ENCODE peak calls at places on chromosomes 4 and X, in seven cellular contexts. One of them, this sample, is unnamed.

GRCh38 chr4:181821039-181822004 is 421.9 kb upstream of the TENM3 start:
- DNase-seq in mammary epithelial cell: peak; percentile 68
- DNase-seq in cerebellar cortex: no peak
- DNase-seq in germinal center: no peak
- DNase-seq in CD8-positive, alpha-beta memory T cell: no peak
- DNase-seq in activated T-cell treated with anti-CD3 and anti-CD28 coated beads, Interleukin-2, amount 50 U/mL, for 1 hour: no peak
- DNase-seq in HEK293T: no peak
- DNase-seq in this sample: no peak

GRCh38 chrX:134026732-134027311 is 41.4 kb upstream of the GPC3 start:
- DNase-seq in mammary epithelial cell: peak; percentile 50
- DNase-seq in cerebellar cortex: peak; percentile 74
- DNase-seq in germinal center: peak; percentile 2
- DNase-seq in CD8-positive, alpha-beta memory T cell: no peak
- DNase-seq in activated T-cell treated with anti-CD3 and anti-CD28 coated beads, Interleukin-2, amount 50 U/mL, for 1 hour: no peak
- DNase-seq in HEK293T: peak; percentile 73
- DNase-seq in this sample: no peak

GRCh38 chrX:28639502-28639901 is 52.3 kb downstream of the IL1RAPL1 start:
- DNase-seq in mammary epithelial cell: peak; percentile 14
- DNase-seq in cerebellar cortex: no peak
- DNase-seq in germinal center: no peak
- DNase-seq in CD8-positive, alpha-beta memory T cell: no peak
- DNase-seq in activated T-cell treated with anti-CD3 and anti-CD28 coated beads, Interleukin-2, amount 50 U/mL, for 1 hour: no peak
- DNase-seq in HEK293T: no peak
- DNase-seq in this sample: no peak

GRCh38 chrX:137052641-137053235 is 18.9 kb upstream of the GPR101 start:
- DNase-seq in mammary epithelial cell: no peak
- DNase-seq in cerebellar cortex: peak; percentile 31
- DNase-seq in germinal center: peak; percentile 9
- DNase-seq in CD8-positive, alpha-beta memory T cell: peak; percentile 44
- DNase-seq in activated T-cell treated with anti-CD3 and anti-CD28 coated beads, Interleukin-2, amount 50 U/mL, for 1 hour: no peak
- DNase-seq in HEK293T: no peak
- DNase-seq in this sample: peak; percentile 4

GRCh38 chrX:141879616-141880015 is 24.1 kb upstream of the MAGEC1 start:
- DNase-seq in mammary epithelial cell: no peak
- DNase-seq in cerebellar cortex: no peak
- DNase-seq in germinal center: no peak
- DNase-seq in CD8-positive, alpha-beta memory T cell: no peak
- DNase-seq in activated T-cell treated with anti-CD3 and anti-CD28 coated beads, Interleukin-2, amount 50 U/mL, for 1 hour: no peak
- DNase-seq in HEK293T: peak; percentile 11
- DNase-seq in this sample: no peak

GRCh38 chrX:3244955-3245354 is 101.5 kb downstream of the MXRA5 start:
- DNase-seq in mammary epithelial cell: peak; percentile 9
- DNase-seq in cerebellar cortex: no peak
- DNase-seq in germinal center: no peak
- DNase-seq in CD8-positive, alpha-beta memory T cell: no peak
- DNase-seq in activated T-cell treated with anti-CD3 and anti-CD28 coated beads, Interleukin-2, amount 50 U/mL, for 1 hour: no peak
- DNase-seq in HEK293T: no peak
- DNase-seq in this sample: no peak

GRCh38 chr4:37946503-37947179 is 13.6 kb upstream of the PTTG2 start:
- DNase-seq in mammary epithelial cell: no peak
- DNase-seq in cerebellar cortex: no peak
- DNase-seq in germinal center: no peak
- DNase-seq in CD8-positive, alpha-beta memory T cell: no peak
- DNase-seq in activated T-cell treated with anti-CD3 and anti-CD28 coated beads, Interleukin-2, amount 50 U/mL, for 1 hour: no peak
- DNase-seq in HEK293T: no peak
- DNase-seq in this sample: no peak

GRCh38 chr4:56448301-56448700 is 12.2 kb downstream of the PAICS start:
- DNase-seq in mammary epithelial cell: no peak
- DNase-seq in cerebellar cortex: no peak
- DNase-seq in germinal center: no peak
- DNase-seq in CD8-positive, alpha-beta memory T cell: no peak
- DNase-seq in activated T-cell treated with anti-CD3 and anti-CD28 coated beads, Interleukin-2, amount 50 U/mL, for 1 hour: no peak
- DNase-seq in HEK293T: no peak
- DNase-seq in this sample: no peak

GRCh38 chr4:175999944-176000343 is 65.7 kb upstream of the WDR17 start:
- DNase-seq in mammary epithelial cell: no peak
- DNase-seq in cerebellar cortex: no peak
- DNase-seq in germinal center: no peak
- DNase-seq in CD8-positive, alpha-beta memory T cell: no peak
- DNase-seq in activated T-cell treated with anti-CD3 and anti-CD28 coated beads, Interleukin-2, amount 50 U/mL, for 1 hour: no peak
- DNase-seq in HEK293T: no peak
- DNase-seq in this sample: no peak

GRCh38 chrX:110108381-110108796 is 105.5 kb downstream of the TMEM164 start:
- DNase-seq in mammary epithelial cell: no peak
- DNase-seq in cerebellar cortex: no peak
- DNase-seq in germinal center: no peak
- DNase-seq in CD8-positive, alpha-beta memory T cell: no peak
- DNase-seq in activated T-cell treated with anti-CD3 and anti-CD28 coated beads, Interleukin-2, amount 50 U/mL, for 1 hour: no peak
- DNase-seq in HEK293T: no peak
- DNase-seq in this sample: no peak

GRCh38 chr4:127623755-127624087 is 9.0 kb upstream of the INTU start:
- DNase-seq in mammary epithelial cell: peak; percentile 45
- DNase-seq in cerebellar cortex: peak; percentile 7
- DNase-seq in germinal center: no peak
- DNase-seq in CD8-positive, alpha-beta memory T cell: no peak
- DNase-seq in activated T-cell treated with anti-CD3 and anti-CD28 coated beads, Interleukin-2, amount 50 U/mL, for 1 hour: no peak
- DNase-seq in HEK293T: no peak
- DNase-seq in this sample: no peak

GRCh38 chr4:121799208-121799823 is 1.8 kb upstream of the EXOSC9 start:
- DNase-seq in mammary epithelial cell: no peak
- DNase-seq in cerebellar cortex: no peak
- DNase-seq in germinal center: no peak
- DNase-seq in CD8-positive, alpha-beta memory T cell: no peak
- DNase-seq in activated T-cell treated with anti-CD3 and anti-CD28 coated beads, Interleukin-2, amount 50 U/mL, for 1 hour: no peak
- DNase-seq in HEK293T: no peak
- DNase-seq in this sample: no peak

GRCh38 chr4:48162162-48162561 is 28.1 kb upstream of the TXK start:
- DNase-seq in mammary epithelial cell: peak; percentile 14
- DNase-seq in cerebellar cortex: no peak
- DNase-seq in germinal center: no peak
- DNase-seq in CD8-positive, alpha-beta memory T cell: no peak
- DNase-seq in activated T-cell treated with anti-CD3 and anti-CD28 coated beads, Interleukin-2, amount 50 U/mL, for 1 hour: no peak
- DNase-seq in HEK293T: no peak
- DNase-seq in this sample: no peak

GRCh38 chr4:97394653-97395052 is 748.6 kb downstream of the STPG2 start:
- DNase-seq in mammary epithelial cell: peak; percentile 55
- DNase-seq in cerebellar cortex: no peak
- DNase-seq in germinal center: no peak
- DNase-seq in CD8-positive, alpha-beta memory T cell: no peak
- DNase-seq in activated T-cell treated with anti-CD3 and anti-CD28 coated beads, Interleukin-2, amount 50 U/mL, for 1 hour: no peak
- DNase-seq in HEK293T: no peak
- DNase-seq in this sample: no peak

GRCh38 chrX:100447563-100448397 is 37.7 kb upstream of the PCDH19 start:
- DNase-seq in mammary epithelial cell: peak; percentile 2
- DNase-seq in cerebellar cortex: peak; percentile 13
- DNase-seq in germinal center: peak; percentile 15
- DNase-seq in CD8-positive, alpha-beta memory T cell: no peak
- DNase-seq in activated T-cell treated with anti-CD3 and anti-CD28 coated beads, Interleukin-2, amount 50 U/mL, for 1 hour: no peak
- DNase-seq in HEK293T: peak; percentile 88
- DNase-seq in this sample: no peak

GRCh38 chr4:103443324-103443723 is 245.2 kb upstream of the CENPE start:
- DNase-seq in mammary epithelial cell: peak; percentile 35
- DNase-seq in cerebellar cortex: no peak
- DNase-seq in germinal center: no peak
- DNase-seq in CD8-positive, alpha-beta memory T cell: no peak
- DNase-seq in activated T-cell treated with anti-CD3 and anti-CD28 coated beads, Interleukin-2, amount 50 U/mL, for 1 hour: no peak
- DNase-seq in HEK293T: no peak
- DNase-seq in this sample: no peak

GRCh38 chrX:24204958-24205357 is 55.4 kb downstream of the ZFX start:
- DNase-seq in mammary epithelial cell: no peak
- DNase-seq in cerebellar cortex: no peak
- DNase-seq in germinal center: no peak
- DNase-seq in CD8-positive, alpha-beta memory T cell: no peak
- DNase-seq in activated T-cell treated with anti-CD3 and anti-CD28 coated beads, Interleukin-2, amount 50 U/mL, for 1 hour: no peak
- DNase-seq in HEK293T: no peak
- DNase-seq in this sample: no peak

GRCh38 chrX:149504226-149504914 is 736 bp downstream of the IDS start:
- DNase-seq in mammary epithelial cell: no peak
- DNase-seq in cerebellar cortex: peak; percentile 40
- DNase-seq in germinal center: peak; percentile 59
- DNase-seq in CD8-positive, alpha-beta memory T cell: peak; percentile 90
- DNase-seq in activated T-cell treated with anti-CD3 and anti-CD28 coated beads, Interleukin-2, amount 50 U/mL, for 1 hour: peak; percentile 66
- DNase-seq in HEK293T: peak; percentile 63
- DNase-seq in this sample: peak; percentile 30

GRCh38 chr4:77095101-77095826 is 19.5 kb upstream of the CCNI start:
- DNase-seq in mammary epithelial cell: peak; percentile 53
- DNase-seq in cerebellar cortex: peak; percentile 84
- DNase-seq in germinal center: peak; percentile 67
- DNase-seq in CD8-positive, alpha-beta memory T cell: peak; percentile 78
- DNase-seq in activated T-cell treated with anti-CD3 and anti-CD28 coated beads, Interleukin-2, amount 50 U/mL, for 1 hour: peak; percentile 66
- DNase-seq in HEK293T: peak; percentile 72
- DNase-seq in this sample: peak; percentile 42

GRCh38 chr4:183304067-183304466 is 16.0 kb downstream of the CLDN22 start:
- DNase-seq in mammary epithelial cell: no peak
- DNase-seq in cerebellar cortex: no peak
- DNase-seq in germinal center: no peak
- DNase-seq in CD8-positive, alpha-beta memory T cell: no peak
- DNase-seq in activated T-cell treated with anti-CD3 and anti-CD28 coated beads, Interleukin-2, amount 50 U/mL, for 1 hour: no peak
- DNase-seq in HEK293T: no peak
- DNase-seq in this sample: no peak

This sample was measured in T-helper 1 cell.